ENCODE peak calls at places on chromosomes 5 and 9, in ten cellular contexts. K is IMR-90, A is NT2/D1, N is fibroblast of lung, U is gastrocnemius medialis, S is mucosa of descending colon, G is heart left ventricle, I is adrenal gland, P is lower lobe of right lung, H is neural progenitor cell. C is an unnamed sample.

GRCh38 chr9:137380606-137381005 is 42.4 kb downstream of the EXD3 start:
- DNase-seq in U (no peak), I (no peak), P (no peak), A (no peak), H (no peak), K (no peak), N (no peak), G (no peak), S (no peak), C (no peak)

GRCh38 chr5:135013947-135014570 is 20.0 kb downstream of the PITX1 start:
- DNase-seq in H (no peak), S (no peak), G (peak; percentile 42), U (no peak), P (peak; percentile 36), I (peak; percentile 41), N (peak; percentile 38), K (peak; percentile 58), A (no peak), C (no peak)

GRCh38 chr9:97555164-97555563 is 53.7 kb downstream of the TMOD1 start:
- DNase-seq in G (no peak), U (no peak), H (peak; percentile 63), N (peak; percentile 42), S (no peak), P (no peak), I (peak; percentile 82), K (peak; percentile 13), A (no peak), C (no peak)

GRCh38 chr5:131795879-131796792 is 681 bp downstream of the FNIP1 start:
- DNase-seq in U (peak; percentile 89), P (peak; percentile 84), G (peak; percentile 88), K (peak; percentile 51), N (peak; percentile 50), I (peak; percentile 87), H (peak; percentile 75), S (peak; percentile 64), A (no peak), C (peak; percentile 61)

GRCh38 chr9:91159664-91160121 is 202.0 kb downstream of the AUH start:
- DNase-seq in N (no peak), S (peak; percentile 72), H (no peak), K (no peak), P (peak; percentile 69), U (no peak), G (peak; percentile 78), A (no peak), I (peak; percentile 67), C (no peak)

GRCh38 chr9:92170848-92171247 is 55.6 kb upstream of the SPTLC1 start:
- DNase-seq in U (no peak), H (no peak), A (no peak), S (no peak), G (no peak), N (no peak), K (no peak), I (peak; percentile 46), P (no peak), C (no peak)

GRCh38 chr5:114249838-114250237 is 112.0 kb upstream of the KCNN2 start:
- DNase-seq in N (peak; percentile 79), U (no peak), P (no peak), G (no peak), S (no peak), K (peak; percentile 94), A (no peak), I (no peak), H (no peak), C (no peak)

GRCh38 chr5:127801751-127802476 is 98.7 kb downstream of the CCDC192 start:
- DNase-seq in P (no peak), K (peak; percentile 73), I (no peak), N (peak; percentile 45), A (no peak), U (no peak), H (no peak), S (no peak), G (no peak), C (no peak)

GRCh38 chr9:95584176-95584575 is 67.4 kb upstream of the PTCH1 start:
- DNase-seq in G (no peak), I (no peak), A (no peak), H (peak; percentile 20), P (no peak), S (peak; percentile 11), K (no peak), N (no peak), U (no peak), C (no peak)

GRCh38 chr9:31916591-31917223 is 467.7 kb upstream of the ACO1 start:
- DNase-seq in K (no peak), N (no peak), A (peak; percentile 20), P (no peak), H (peak; percentile 22), I (no peak), S (no peak), U (no peak), G (no peak), C (no peak)

GRCh38 chr9:35510745-35511428 is 21.0 kb downstream of the RUSC2 start:
- DNase-seq in K (peak; percentile 96), H (no peak), U (peak; percentile 54), N (peak; percentile 97), A (no peak), P (no peak), I (peak; percentile 87), G (peak; percentile 77), S (peak; percentile 64), C (no peak)

GRCh38 chr9:5845147-5845531 is 12.2 kb upstream of the ERMP1 start:
- DNase-seq in N (no peak), U (no peak), P (no peak), I (no peak), H (no peak), G (no peak), S (no peak), K (no peak), A (no peak), C (no peak)

GRCh38 chr9:5842926-5843325 is 10.0 kb upstream of the ERMP1 start:
- DNase-seq in S (no peak), A (no peak), I (no peak), G (no peak), H (no peak), K (no peak), U (no peak), N (no peak), P (no peak), C (no peak)

GRCh38 chr9:5846501-5846921 is 13.6 kb upstream of the ERMP1 start:
- DNase-seq in K (peak; percentile 28), P (no peak), N (no peak), U (no peak), I (no peak), G (no peak), H (no peak), A (no peak), S (no peak), C (no peak)

GRCh38 chr9:5846080-5846479 is 13.2 kb upstream of the ERMP1 start:
- DNase-seq in A (no peak), H (no peak), U (no peak), P (no peak), K (no peak), I (no peak), N (no peak), G (no peak), S (no peak), C (peak; percentile 24)

GRCh38 chr9:5843450-5844249 is 10.7 kb upstream of the ERMP1 start:
- DNase-seq in S (no peak), H (no peak), K (peak; percentile 29), A (no peak), N (peak; percentile 18), P (no peak), G (no peak), U (no peak), I (no peak), C (no peak)
- H3K4me1 ChIP-seq in S (peaks cover 17% of the 10 kb centered on the region), H (peaks cover 11% of the 10 kb centered on the region), K (peaks cover 17% of the 10 kb centered on the region), A (peaks cover 3% of the 10 kb centered on the region), N (peaks cover 6% of the 10 kb centered on the region), P (peaks cover 32% of the 10 kb centered on the region), G (no peaks in the 10 kb centered on the region), U (peaks cover 17% of the 10 kb centered on the region), I (peaks cover 28% of the 10 kb centered on the region), C (peaks cover 3% of the 10 kb centered on the region)

GRCh38 chr9:37002413-37003217 is 31.5 kb downstream of the PAX5 start:
- DNase-seq in U (no peak), H (peak; percentile 56), K (no peak), P (no peak), I (no peak), G (no peak), S (no peak), A (no peak), N (no peak), C (no peak)
- H3K4me3 ChIP-seq in U (no peak overlapping the region), H (peak overlapping the region; percentile 41), K (no peak overlapping the region), P (no peak overlapping the region), I (no peak overlapping the region), G (no peak overlapping the region), S (no peak overlapping the region), A (no peak overlapping the region), N (no peak overlapping the region), C (no peak overlapping the region)

GRCh38 chr5:25362799-25363198 is 718.0 kb upstream of the CDH10 start:
- DNase-seq in N (no peak), K (no peak), P (no peak), H (no peak), A (no peak), S (no peak), I (no peak), U (no peak), G (no peak), C (peak; percentile 56)
- H3K9me3 ChIP-seq in N (no peaks in the 10 kb centered on the region), K (peaks cover 18% of the 10 kb centered on the region), P (peaks cover 2% of the 10 kb centered on the region), H (no peaks in the 10 kb centered on the region), A (no peaks in the 10 kb centered on the region), S (peaks cover 57% of the 10 kb centered on the region), I (no peaks in the 10 kb centered on the region), U (no peaks in the 10 kb centered on the region), G (no peaks in the 10 kb centered on the region), C (no peaks in the 10 kb centered on the region)

GRCh38 chr5:170296036-170296934 is 1.3 kb downstream of the LCP2 start:
- DNase-seq in U (no peak), G (no peak), K (no peak), N (no peak), P (no peak), S (no peak), I (no peak), H (no peak), A (no peak), C (no peak)

GRCh38 chr5:170291324-170291847 is 6.2 kb downstream of the LCP2 start:
- DNase-seq in N (no peak), I (no peak), S (no peak), G (no peak), A (no peak), U (no peak), K (no peak), P (no peak), H (no peak), C (no peak)

GRCh38 chr5:170289749-170290148 is 7.8 kb downstream of the LCP2 start:
- DNase-seq in N (no peak), P (no peak), I (no peak), K (no peak), S (no peak), A (no peak), U (no peak), H (no peak), G (no peak), C (no peak)

GRCh38 chr5:170293273-170293672 is 4.3 kb downstream of the LCP2 start:
- DNase-seq in K (no peak), H (no peak), G (peak; percentile 78), I (no peak), P (peak; percentile 78), A (no peak), S (peak; percentile 52), N (no peak), U (peak; percentile 29), C (no peak)

DNA sequence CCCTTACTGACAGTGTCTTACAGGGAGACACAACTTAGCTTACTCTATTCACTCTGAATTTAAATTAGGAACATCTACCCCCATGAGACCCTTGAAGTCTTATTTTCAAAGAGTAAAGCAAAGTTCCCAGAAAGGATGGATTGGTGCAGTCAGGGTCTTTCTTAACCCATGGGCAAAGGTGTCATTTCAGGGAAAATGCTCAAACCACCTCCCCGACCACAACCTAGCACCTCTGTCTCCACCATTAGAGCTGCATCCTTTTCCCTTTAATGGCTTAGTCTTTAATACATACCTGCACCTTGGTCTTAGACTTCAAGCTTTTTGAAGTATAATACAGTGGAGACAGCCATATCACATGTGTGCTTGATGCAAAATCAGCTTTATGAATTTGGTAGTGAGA is 5.1 kb downstream of the LCP2 start:
- DNase-seq in A (no peak), S (no peak), G (no peak), N (no peak), I (no peak), H (no peak), U (no peak), K (no peak), P (no peak), C (no peak)
- H3K4me1 ChIP-seq in A (no peaks in the 10 kb centered on the region), S (no peaks in the 10 kb centered on the region), G (peaks cover 30% of the 10 kb centered on the region), N (no peaks in the 10 kb centered on the region), I (peaks cover 15% of the 10 kb centered on the region), H (no peaks in the 10 kb centered on the region), U (no peaks in the 10 kb centered on the region), K (no peaks in the 10 kb centered on the region), P (peaks cover 63% of the 10 kb centered on the region), C (no peaks in the 10 kb centered on the region)

C was measured in BE2C.